ENCODE peak calls at places on chromosomes 7 and 10, in four cellular contexts. One of them, this sample, is unnamed.

GRCh38 chr7:1059200-1060091 is 15.1 kb downstream of the GPR146 start:
- DNase-seq in IMR-90: no peak
- DNase-seq in activated B cell treated with CpG ODN at 0.5 μM for 24 hours: no peak
- DNase-seq in bronchial epithelial cell: peak; percentile 71
- DNase-seq in this sample: peak; percentile 56

GRCh38 chr7:79182283-79182682 is 271.2 kb downstream of the MAGI2 start:
- DNase-seq in IMR-90: peak; percentile 90
- DNase-seq in activated B cell treated with CpG ODN at 0.5 μM for 24 hours: no peak
- DNase-seq in bronchial epithelial cell: peak; percentile 95
- DNase-seq in this sample: peak; percentile 76

GRCh38 chr10:82089327-82089726 is 214.3 kb downstream of the NRG3 start:
- DNase-seq in IMR-90: no peak
- DNase-seq in activated B cell treated with CpG ODN at 0.5 μM for 24 hours: no peak
- DNase-seq in bronchial epithelial cell: no peak
- DNase-seq in this sample: no peak

GRCh38 chr7:134890246-134891240 is 95.8 kb upstream of the AGBL3 start:
- DNase-seq in IMR-90: peak; percentile 57
- DNase-seq in activated B cell treated with CpG ODN at 0.5 μM for 24 hours: no peak
- DNase-seq in bronchial epithelial cell: peak; percentile 87
- DNase-seq in this sample: peak; percentile 67

GRCh38 chr7:15508258-15508657 is 53.6 kb downstream of the AGMO start:
- DNase-seq in IMR-90: peak; percentile 30
- DNase-seq in activated B cell treated with CpG ODN at 0.5 μM for 24 hours: no peak
- DNase-seq in bronchial epithelial cell: no peak
- DNase-seq in this sample: peak; percentile 69

GRCh38 chr7:72017756-72018155 is 394.4 kb downstream of the CALN1 start:
- DNase-seq in IMR-90: no peak
- DNase-seq in activated B cell treated with CpG ODN at 0.5 μM for 24 hours: no peak
- DNase-seq in bronchial epithelial cell: no peak
- DNase-seq in this sample: no peak

GRCh38 chr7:83947260-83947659 is 247.3 kb downstream of the SEMA3A start:
- DNase-seq in IMR-90: no peak
- DNase-seq in activated B cell treated with CpG ODN at 0.5 μM for 24 hours: no peak
- DNase-seq in bronchial epithelial cell: peak; percentile 22
- DNase-seq in this sample: peak; percentile 12

GRCh38 chr10:29160110-29160669 is 128.7 kb upstream of the LYZL1 start:
- DNase-seq in IMR-90: peak; percentile 89
- DNase-seq in activated B cell treated with CpG ODN at 0.5 μM for 24 hours: no peak
- DNase-seq in bronchial epithelial cell: peak; percentile 88
- DNase-seq in this sample: peak; percentile 88

GRCh38 chr7:43096875-43097274 is 15.6 kb upstream of the HECW1 start:
- DNase-seq in IMR-90: no peak
- DNase-seq in activated B cell treated with CpG ODN at 0.5 μM for 24 hours: no peak
- DNase-seq in bronchial epithelial cell: no peak
- DNase-seq in this sample: no peak

GRCh38 chr7:112510032-112510742 is 29.4 kb downstream of the LSMEM1 start:
- DNase-seq in IMR-90: peak; percentile 80
- DNase-seq in activated B cell treated with CpG ODN at 0.5 μM for 24 hours: no peak
- DNase-seq in bronchial epithelial cell: peak; percentile 58
- DNase-seq in this sample: peak; percentile 86

GRCh38 chr7:30412810-30413504 is 65.6 kb downstream of the NOD1 start:
- DNase-seq in IMR-90: peak; percentile 83
- DNase-seq in activated B cell treated with CpG ODN at 0.5 μM for 24 hours: no peak
- DNase-seq in bronchial epithelial cell: peak; percentile 75
- DNase-seq in this sample: peak; percentile 66

GRCh38 chr7:143205560-143206293 is 16.1 kb upstream of the TAS2R40 start:
- DNase-seq in IMR-90: no peak
- DNase-seq in activated B cell treated with CpG ODN at 0.5 μM for 24 hours: peak; percentile 33
- DNase-seq in bronchial epithelial cell: no peak
- DNase-seq in this sample: no peak

GRCh38 chr10:63713191-63714144 is 192.3 kb downstream of the REEP3 start:
- DNase-seq in IMR-90: peak; percentile 59
- DNase-seq in activated B cell treated with CpG ODN at 0.5 μM for 24 hours: no peak
- DNase-seq in bronchial epithelial cell: peak; percentile 48
- DNase-seq in this sample: no peak

GRCh38 chr7:151754142-151754590 is 122.7 kb downstream of the PRKAG2 start:
- DNase-seq in IMR-90: peak; percentile 99
- DNase-seq in activated B cell treated with CpG ODN at 0.5 μM for 24 hours: peak; percentile 45
- DNase-seq in bronchial epithelial cell: peak; percentile 97
- DNase-seq in this sample: peak; percentile 98

GRCh38 chr10:51113007-51113406 is 38.7 kb downstream of the PRKG1 start:
- DNase-seq in IMR-90: no peak
- DNase-seq in activated B cell treated with CpG ODN at 0.5 μM for 24 hours: no peak
- DNase-seq in bronchial epithelial cell: no peak
- DNase-seq in this sample: no peak

GRCh38 chr10:86411852-86412550 is 45.4 kb upstream of the GRID1 start:
- DNase-seq in IMR-90: no peak
- DNase-seq in activated B cell treated with CpG ODN at 0.5 μM for 24 hours: no peak
- DNase-seq in bronchial epithelial cell: no peak
- DNase-seq in this sample: no peak

GRCh38 chr7:102306916-102307677 is 20.4 kb downstream of the SH2B2 start:
- DNase-seq in IMR-90: peak; percentile 78
- DNase-seq in activated B cell treated with CpG ODN at 0.5 μM for 24 hours: peak; percentile 80
- DNase-seq in bronchial epithelial cell: peak; percentile 43
- DNase-seq in this sample: peak; percentile 33

GRCh38 chr10:12198156-12198555 is 2.2 kb downstream of the CDC123 start:
- DNase-seq in IMR-90: no peak
- DNase-seq in activated B cell treated with CpG ODN at 0.5 μM for 24 hours: no peak
- DNase-seq in bronchial epithelial cell: no peak
- DNase-seq in this sample: no peak

GRCh38 chr10:20877986-20878979 is 18.8 kb downstream of the NEBL start:
- DNase-seq in IMR-90: no peak
- DNase-seq in activated B cell treated with CpG ODN at 0.5 μM for 24 hours: no peak
- DNase-seq in bronchial epithelial cell: peak; percentile 75
- DNase-seq in this sample: peak; percentile 27

GRCh38 chr7:148772297-148773089 is 73.8 kb downstream of the CUL1 start:
- DNase-seq in IMR-90: peak; percentile 98
- DNase-seq in activated B cell treated with CpG ODN at 0.5 μM for 24 hours: no peak
- DNase-seq in bronchial epithelial cell: peak; percentile 98
- DNase-seq in this sample: peak; percentile 95

GRCh38 chr10:91708174-91708861 is 75.4 kb upstream of the PPP1R3C start:
- DNase-seq in IMR-90: no peak
- DNase-seq in activated B cell treated with CpG ODN at 0.5 μM for 24 hours: no peak
- DNase-seq in bronchial epithelial cell: no peak
- DNase-seq in this sample: no peak

GRCh38 chr10:112333452-112333851 is 40.5 kb upstream of the ACSL5 start:
- DNase-seq in IMR-90: no peak
- DNase-seq in activated B cell treated with CpG ODN at 0.5 μM for 24 hours: no peak
- DNase-seq in bronchial epithelial cell: no peak
- DNase-seq in this sample: no peak

GRCh38 chr10:60422809-60423208 is 33.1 kb upstream of the ANK3 start:
- DNase-seq in IMR-90: no peak
- DNase-seq in activated B cell treated with CpG ODN at 0.5 μM for 24 hours: no peak
- DNase-seq in bronchial epithelial cell: no peak
- DNase-seq in this sample: no peak

GRCh38 chr7:141698247-141699015 is 3.5 kb downstream of the DENND11 start:
- DNase-seq in IMR-90: no peak
- DNase-seq in activated B cell treated with CpG ODN at 0.5 μM for 24 hours: no peak
- DNase-seq in bronchial epithelial cell: no peak
- DNase-seq in this sample: no peak

GRCh38 chr10:113576853-113577252 is 24.0 kb downstream of the HABP2 start:
- DNase-seq in IMR-90: peak; percentile 12
- DNase-seq in activated B cell treated with CpG ODN at 0.5 μM for 24 hours: no peak
- DNase-seq in bronchial epithelial cell: peak; percentile 14
- DNase-seq in this sample: peak; percentile 25

GRCh38 chr10:114715171-114715670 is 57.1 kb upstream of the ABLIM1 start:
- DNase-seq in IMR-90: peak; percentile 67
- DNase-seq in activated B cell treated with CpG ODN at 0.5 μM for 24 hours: no peak
- DNase-seq in bronchial epithelial cell: no peak
- DNase-seq in this sample: peak; percentile 30

GRCh38 chr7:155090647-155091046 is 20.5 kb downstream of the HTR5A start:
- DNase-seq in IMR-90: no peak
- DNase-seq in activated B cell treated with CpG ODN at 0.5 μM for 24 hours: no peak
- DNase-seq in bronchial epithelial cell: peak; percentile 27
- DNase-seq in this sample: no peak

GRCh38 chr7:1598961-1599360 is 29.1 kb upstream of the PSMG3 start:
- DNase-seq in IMR-90: no peak
- DNase-seq in activated B cell treated with CpG ODN at 0.5 μM for 24 hours: no peak
- DNase-seq in bronchial epithelial cell: no peak
- DNase-seq in this sample: no peak

GRCh38 chr7:106893591-106893990 is 28.5 kb downstream of the PIK3CG start:
- DNase-seq in IMR-90: peak; percentile 7
- DNase-seq in activated B cell treated with CpG ODN at 0.5 μM for 24 hours: no peak
- DNase-seq in bronchial epithelial cell: peak; percentile 95
- DNase-seq in this sample: peak; percentile 4

GRCh38 chr10:124527996-124528395 is 66.4 kb downstream of the LHPP start:
- DNase-seq in IMR-90: no peak
- DNase-seq in activated B cell treated with CpG ODN at 0.5 μM for 24 hours: no peak
- DNase-seq in bronchial epithelial cell: no peak
- DNase-seq in this sample: no peak

GRCh38 chr10:35421553-35422178 is 85.4 kb downstream of the CCNY start:
- DNase-seq in IMR-90: peak; percentile 94
- DNase-seq in activated B cell treated with CpG ODN at 0.5 μM for 24 hours: no peak
- DNase-seq in bronchial epithelial cell: peak; percentile 86
- DNase-seq in this sample: peak; percentile 88

GRCh38 chr10:102801496-102801895 is 35.7 kb downstream of the CYP17A1 start:
- DNase-seq in IMR-90: no peak
- DNase-seq in activated B cell treated with CpG ODN at 0.5 μM for 24 hours: no peak
- DNase-seq in bronchial epithelial cell: no peak
- DNase-seq in this sample: peak; percentile 21

GRCh38 chr10:126062132-126063032 is 166.0 kb downstream of the FANK1 start:
- DNase-seq in IMR-90: peak; percentile 98
- DNase-seq in activated B cell treated with CpG ODN at 0.5 μM for 24 hours: no peak
- DNase-seq in bronchial epithelial cell: peak; percentile 98
- DNase-seq in this sample: peak; percentile 96

GRCh38 chr10:59682986-59683937 is 26.4 kb downstream of the SLC16A9 start:
- DNase-seq in IMR-90: no peak
- DNase-seq in activated B cell treated with CpG ODN at 0.5 μM for 24 hours: no peak
- DNase-seq in bronchial epithelial cell: peak; percentile 61
- DNase-seq in this sample: no peak

GRCh38 chr7:149459540-149460433 is 1.1 kb downstream of the ZNF777 start:
- DNase-seq in IMR-90: no peak
- DNase-seq in activated B cell treated with CpG ODN at 0.5 μM for 24 hours: peak; percentile 32
- DNase-seq in bronchial epithelial cell: no peak
- DNase-seq in this sample: peak; percentile 41

GRCh38 chr10:84548869-84549268 is 220.5 kb downstream of the CCSER2 start:
- DNase-seq in IMR-90: no peak
- DNase-seq in activated B cell treated with CpG ODN at 0.5 μM for 24 hours: no peak
- DNase-seq in bronchial epithelial cell: no peak
- DNase-seq in this sample: no peak
- TF ChIP-seq CTCF in IMR-90: peak; percentile 32
- TF ChIP-seq CTCF in activated B cell treated with CpG ODN at 0.5 μM for 24 hours: no peak
- TF ChIP-seq CTCF in bronchial epithelial cell: peak; percentile 38
- TF ChIP-seq CTCF in this sample: peak; percentile 14

GRCh38 chr7:44966731-44967538 is 11.9 kb downstream of the MYO1G start:
- DNase-seq in IMR-90: no peak
- DNase-seq in activated B cell treated with CpG ODN at 0.5 μM for 24 hours: no peak
- DNase-seq in bronchial epithelial cell: no peak
- DNase-seq in this sample: no peak

GRCh38 chr7:44964384-44964830 is 14.4 kb downstream of the MYO1G start:
- DNase-seq in IMR-90: peak; percentile 28
- DNase-seq in activated B cell treated with CpG ODN at 0.5 μM for 24 hours: no peak
- DNase-seq in bronchial epithelial cell: no peak
- DNase-seq in this sample: no peak

GRCh38 chr7:44964831-44965440 is 13.9 kb downstream of the MYO1G start:
- DNase-seq in IMR-90: no peak
- DNase-seq in activated B cell treated with CpG ODN at 0.5 μM for 24 hours: no peak
- DNase-seq in bronchial epithelial cell: no peak
- DNase-seq in this sample: no peak

GRCh38 chr7:44965937-44966730 is 12.7 kb downstream of the MYO1G start:
- DNase-seq in IMR-90: no peak
- DNase-seq in activated B cell treated with CpG ODN at 0.5 μM for 24 hours: no peak
- DNase-seq in bronchial epithelial cell: no peak
- DNase-seq in this sample: no peak

GRCh38 chr7:44965441-44965903 is 13.3 kb downstream of the MYO1G start:
- DNase-seq in IMR-90: no peak
- DNase-seq in activated B cell treated with CpG ODN at 0.5 μM for 24 hours: no peak
- DNase-seq in bronchial epithelial cell: no peak
- DNase-seq in this sample: no peak
- TF ChIP-seq CTCF in IMR-90: no peak
- TF ChIP-seq CTCF in activated B cell treated with CpG ODN at 0.5 μM for 24 hours: no peak
- TF ChIP-seq CTCF in bronchial epithelial cell: no peak
- TF ChIP-seq CTCF in this sample: no peak

GRCh38 chr10:70886921-70887665 is 1.3 kb downstream of the PCBD1 start:
- DNase-seq in IMR-90: no peak
- DNase-seq in activated B cell treated with CpG ODN at 0.5 μM for 24 hours: no peak
- DNase-seq in bronchial epithelial cell: no peak
- DNase-seq in this sample: no peak

GRCh38 chr10:70887804-70888800 is at the start of gene PCBD1:
- DNase-seq in IMR-90: peak; percentile 36
- DNase-seq in activated B cell treated with CpG ODN at 0.5 μM for 24 hours: peak; percentile 73
- DNase-seq in bronchial epithelial cell: peak; percentile 27
- DNase-seq in this sample: peak; percentile 53

GRCh38 chr10:70885485-70885884 is 2.9 kb downstream of the PCBD1 start:
- DNase-seq in IMR-90: no peak
- DNase-seq in activated B cell treated with CpG ODN at 0.5 μM for 24 hours: no peak
- DNase-seq in bronchial epithelial cell: no peak
- DNase-seq in this sample: no peak

GRCh38 chr10:70889291-70889690 is 926 bp upstream of the PCBD1 start:
- DNase-seq in IMR-90: no peak
- DNase-seq in activated B cell treated with CpG ODN at 0.5 μM for 24 hours: no peak
- DNase-seq in bronchial epithelial cell: no peak
- DNase-seq in this sample: no peak

GRCh38 chr10:70885931-70886903 is 2.1 kb downstream of the PCBD1 start:
- DNase-seq in IMR-90: no peak
- DNase-seq in activated B cell treated with CpG ODN at 0.5 μM for 24 hours: no peak
- DNase-seq in bronchial epithelial cell: no peak
- DNase-seq in this sample: no peak
- TF ChIP-seq CTCF in IMR-90: no peak
- TF ChIP-seq CTCF in activated B cell treated with CpG ODN at 0.5 μM for 24 hours: no peak
- TF ChIP-seq CTCF in bronchial epithelial cell: no peak
- TF ChIP-seq CTCF in this sample: no peak

GRCh38 chr7:50679218-50680007 is 103.3 kb downstream of the GRB10 start:
- DNase-seq in IMR-90: peak; percentile 43
- DNase-seq in activated B cell treated with CpG ODN at 0.5 μM for 24 hours: no peak
- DNase-seq in bronchial epithelial cell: peak; percentile 52
- DNase-seq in this sample: peak; percentile 49
- TF ChIP-seq CTCF in IMR-90: peak; percentile 45
- TF ChIP-seq CTCF in activated B cell treated with CpG ODN at 0.5 μM for 24 hours: no peak
- TF ChIP-seq CTCF in bronchial epithelial cell: peak; percentile 10
- TF ChIP-seq CTCF in this sample: no peak

GRCh38 chr7:38178004-38178694 is at the start of gene STARD3NL:
- DNase-seq in IMR-90: peak; percentile 100
- DNase-seq in activated B cell treated with CpG ODN at 0.5 μM for 24 hours: peak; percentile 81
- DNase-seq in bronchial epithelial cell: peak; percentile 99
- DNase-seq in this sample: peak; percentile 100
- TF ChIP-seq CTCF in IMR-90: no peak
- TF ChIP-seq CTCF in activated B cell treated with CpG ODN at 0.5 μM for 24 hours: no peak
- TF ChIP-seq CTCF in bronchial epithelial cell: no peak
- TF ChIP-seq CTCF in this sample: no peak

GRCh38 chr7:69402696-69403095 is 195.6 kb upstream of the AUTS2 start:
- DNase-seq in IMR-90: no peak
- DNase-seq in activated B cell treated with CpG ODN at 0.5 μM for 24 hours: no peak
- DNase-seq in bronchial epithelial cell: no peak
- DNase-seq in this sample: no peak

GRCh38 chr7:69399038-69399800 is 199.1 kb upstream of the AUTS2 start:
- DNase-seq in IMR-90: no peak
- DNase-seq in activated B cell treated with CpG ODN at 0.5 μM for 24 hours: no peak
- DNase-seq in bronchial epithelial cell: no peak
- DNase-seq in this sample: no peak

GRCh38 chr7:69403169-69403568 is 195.1 kb upstream of the AUTS2 start:
- DNase-seq in IMR-90: no peak
- DNase-seq in activated B cell treated with CpG ODN at 0.5 μM for 24 hours: no peak
- DNase-seq in bronchial epithelial cell: no peak
- DNase-seq in this sample: no peak
- TF ChIP-seq CTCF in IMR-90: no peak
- TF ChIP-seq CTCF in activated B cell treated with CpG ODN at 0.5 μM for 24 hours: no peak
- TF ChIP-seq CTCF in bronchial epithelial cell: no peak
- TF ChIP-seq CTCF in this sample: no peak